ENCODE peak calls at places on chromosomes 3 and 15, in ten cellular contexts. One of them, this sample, is unnamed. For H3K4me1 and H3K9me3, the result is how much of the 10 kb centered on the place peaks cover.

GRCh38 chr3:151483961-151484360 is 23.1 kb upstream of the IGSF10 start:
- DNase-seq in left ventricle myocardium inferior: no peak
- DNase-seq in iPS DF 6.9: no peak
- DNase-seq in small intestine: no peak
- DNase-seq in breast epithelium: no peak
- DNase-seq in adipocyte: no peak
- DNase-seq in right cardiac atrium: no peak
- DNase-seq in CD4-positive, alpha-beta memory T cell: no peak
- DNase-seq in spleen: no peak
- DNase-seq in SJSA1: no peak
- DNase-seq in this sample: no peak

GRCh38 chr3:104102386-104102785 is 1264.3 kb upstream of the ALCAM start:
- DNase-seq in CD4-positive, alpha-beta memory T cell: no peak
- DNase-seq in breast epithelium: no peak
- DNase-seq in right cardiac atrium: no peak
- DNase-seq in small intestine: peak
- DNase-seq in SJSA1: peak
- DNase-seq in iPS DF 6.9: peak
- DNase-seq in adipocyte: peak
- DNase-seq in spleen: no peak
- DNase-seq in left ventricle myocardium inferior: no peak
- DNase-seq in this sample: peak

GRCh38 chr3:38371541-38372213 is 25.1 kb downstream of the XYLB start:
- DNase-seq in right cardiac atrium: no peak
- DNase-seq in small intestine: no peak
- DNase-seq in iPS DF 6.9: no peak
- DNase-seq in adipocyte: no peak
- DNase-seq in spleen: no peak
- DNase-seq in breast epithelium: no peak
- DNase-seq in left ventricle myocardium inferior: no peak
- DNase-seq in SJSA1: no peak
- DNase-seq in CD4-positive, alpha-beta memory T cell: no peak
- DNase-seq in this sample: no peak

GRCh38 chr3:117674321-117674720 is 964.7 kb downstream of the TUSC7 start:
- DNase-seq in SJSA1: no peak
- DNase-seq in small intestine: no peak
- DNase-seq in adipocyte: no peak
- DNase-seq in spleen: no peak
- DNase-seq in CD4-positive, alpha-beta memory T cell: no peak
- DNase-seq in left ventricle myocardium inferior: no peak
- DNase-seq in breast epithelium: no peak
- DNase-seq in right cardiac atrium: no peak
- DNase-seq in iPS DF 6.9: no peak
- DNase-seq in this sample: no peak

GRCh38 chr3:103393395-103394186 is 958.8 kb downstream of the ZPLD1 start:
- DNase-seq in right cardiac atrium: no peak
- DNase-seq in spleen: no peak
- DNase-seq in adipocyte: peak
- DNase-seq in left ventricle myocardium inferior: no peak
- DNase-seq in SJSA1: peak
- DNase-seq in iPS DF 6.9: no peak
- DNase-seq in breast epithelium: no peak
- DNase-seq in CD4-positive, alpha-beta memory T cell: no peak
- DNase-seq in small intestine: no peak
- DNase-seq in this sample: no peak

GRCh38 chr15:101614001-101614585 is 38.1 kb downstream of the TM2D3 start:
- DNase-seq in right cardiac atrium: no peak
- DNase-seq in CD4-positive, alpha-beta memory T cell: no peak
- DNase-seq in small intestine: peak
- DNase-seq in iPS DF 6.9: no peak
- DNase-seq in spleen: no peak
- DNase-seq in SJSA1: no peak
- DNase-seq in breast epithelium: no peak
- DNase-seq in adipocyte: no peak
- DNase-seq in left ventricle myocardium inferior: no peak
- DNase-seq in this sample: peak

GRCh38 chr3:1190576-1190975 is 97.8 kb downstream of the CNTN6 start:
- DNase-seq in SJSA1: no peak
- DNase-seq in right cardiac atrium: no peak
- DNase-seq in CD4-positive, alpha-beta memory T cell: no peak
- DNase-seq in left ventricle myocardium inferior: no peak
- DNase-seq in small intestine: no peak
- DNase-seq in iPS DF 6.9: no peak
- DNase-seq in breast epithelium: no peak
- DNase-seq in adipocyte: no peak
- DNase-seq in spleen: no peak
- DNase-seq in this sample: no peak

GRCh38 chr3:125313060-125313635 is 62.0 kb downstream of the ZNF148 start:
- DNase-seq in SJSA1: no peak
- DNase-seq in iPS DF 6.9: no peak
- DNase-seq in CD4-positive, alpha-beta memory T cell: no peak
- DNase-seq in spleen: no peak
- DNase-seq in breast epithelium: no peak
- DNase-seq in adipocyte: no peak
- DNase-seq in right cardiac atrium: no peak
- DNase-seq in small intestine: no peak
- DNase-seq in left ventricle myocardium inferior: no peak
- DNase-seq in this sample: no peak

GRCh38 chr3:39809995-39810595 is 686 bp downstream of the MYRIP start:
- DNase-seq in adipocyte: no peak
- DNase-seq in SJSA1: no peak
- DNase-seq in breast epithelium: no peak
- DNase-seq in small intestine: no peak
- DNase-seq in left ventricle myocardium inferior: no peak
- DNase-seq in spleen: peak
- DNase-seq in CD4-positive, alpha-beta memory T cell: no peak
- DNase-seq in iPS DF 6.9: no peak
- DNase-seq in right cardiac atrium: peak
- DNase-seq in this sample: no peak

GRCh38 chr15:38145671-38146111 is 106.9 kb upstream of the SPRED1 start:
- DNase-seq in SJSA1: no peak
- DNase-seq in adipocyte: peak
- DNase-seq in small intestine: no peak
- DNase-seq in CD4-positive, alpha-beta memory T cell: no peak
- DNase-seq in right cardiac atrium: no peak
- DNase-seq in iPS DF 6.9: no peak
- DNase-seq in left ventricle myocardium inferior: no peak
- DNase-seq in breast epithelium: no peak
- DNase-seq in spleen: no peak
- DNase-seq in this sample: peak

GRCh38 chr15:98996619-98997018 is 11.0 kb downstream of the PGPEP1L start:
- DNase-seq in adipocyte: no peak
- DNase-seq in spleen: no peak
- DNase-seq in breast epithelium: no peak
- DNase-seq in iPS DF 6.9: no peak
- DNase-seq in small intestine: no peak
- DNase-seq in left ventricle myocardium inferior: no peak
- DNase-seq in SJSA1: no peak
- DNase-seq in CD4-positive, alpha-beta memory T cell: no peak
- DNase-seq in right cardiac atrium: no peak
- DNase-seq in this sample: no peak

GRCh38 chr15:31470756-31471155 is 144.1 kb downstream of the KLF13 start:
- DNase-seq in spleen: no peak
- DNase-seq in breast epithelium: no peak
- DNase-seq in CD4-positive, alpha-beta memory T cell: no peak
- DNase-seq in left ventricle myocardium inferior: no peak
- DNase-seq in iPS DF 6.9: no peak
- DNase-seq in right cardiac atrium: no peak
- DNase-seq in SJSA1: no peak
- DNase-seq in adipocyte: no peak
- DNase-seq in small intestine: no peak
- DNase-seq in this sample: no peak

GRCh38 chr15:31471731-31472430 is 145.2 kb downstream of the KLF13 start:
- DNase-seq in CD4-positive, alpha-beta memory T cell: no peak
- DNase-seq in spleen: no peak
- DNase-seq in SJSA1: peak
- DNase-seq in left ventricle myocardium inferior: no peak
- DNase-seq in iPS DF 6.9: no peak
- DNase-seq in adipocyte: peak
- DNase-seq in breast epithelium: no peak
- DNase-seq in right cardiac atrium: no peak
- DNase-seq in small intestine: no peak
- DNase-seq in this sample: peak

GRCh38 chr15:31472636-31473383 is 146.2 kb downstream of the KLF13 start:
- DNase-seq in adipocyte: peak
- DNase-seq in right cardiac atrium: no peak
- DNase-seq in left ventricle myocardium inferior: no peak
- DNase-seq in CD4-positive, alpha-beta memory T cell: peak
- DNase-seq in spleen: peak
- DNase-seq in breast epithelium: no peak
- DNase-seq in small intestine: peak
- DNase-seq in iPS DF 6.9: no peak
- DNase-seq in SJSA1: peak
- DNase-seq in this sample: peak

GRCh38 chr15:31474059-31474868 is 147.6 kb downstream of the KLF13 start:
- DNase-seq in SJSA1: no peak
- DNase-seq in small intestine: no peak
- DNase-seq in spleen: peak
- DNase-seq in breast epithelium: no peak
- DNase-seq in left ventricle myocardium inferior: no peak
- DNase-seq in adipocyte: no peak
- DNase-seq in iPS DF 6.9: no peak
- DNase-seq in CD4-positive, alpha-beta memory T cell: no peak
- DNase-seq in right cardiac atrium: no peak
- DNase-seq in this sample: no peak

GRCh38 chr15:31473384-31474058 is 146.9 kb downstream of the KLF13 start:
- DNase-seq in breast epithelium: no peak
- DNase-seq in adipocyte: no peak
- DNase-seq in left ventricle myocardium inferior: no peak
- DNase-seq in small intestine: no peak
- DNase-seq in right cardiac atrium: no peak
- DNase-seq in iPS DF 6.9: no peak
- DNase-seq in spleen: peak
- DNase-seq in SJSA1: no peak
- DNase-seq in CD4-positive, alpha-beta memory T cell: no peak
- DNase-seq in this sample: no peak
- H3K4me1 ChIP-seq in breast epithelium: under half
- H3K4me1 ChIP-seq in adipocyte: under half
- H3K4me1 ChIP-seq in left ventricle myocardium inferior: under half
- H3K4me1 ChIP-seq in small intestine: under half
- H3K4me1 ChIP-seq in right cardiac atrium: under half
- H3K4me1 ChIP-seq in iPS DF 6.9: under half
- H3K4me1 ChIP-seq in spleen: under half
- H3K4me1 ChIP-seq in SJSA1: under half
- H3K4me1 ChIP-seq in CD4-positive, alpha-beta memory T cell: under half
- H3K4me1 ChIP-seq in this sample: under half

GRCh38 chr15:48176957-48177356 is 1.1 kb downstream of the MYEF2 start:
- DNase-seq in CD4-positive, alpha-beta memory T cell: no peak
- DNase-seq in small intestine: no peak
- DNase-seq in SJSA1: no peak
- DNase-seq in right cardiac atrium: no peak
- DNase-seq in spleen: no peak
- DNase-seq in adipocyte: no peak
- DNase-seq in breast epithelium: no peak
- DNase-seq in left ventricle myocardium inferior: no peak
- DNase-seq in iPS DF 6.9: no peak
- DNase-seq in this sample: no peak
- H3K4me3 ChIP-seq in CD4-positive, alpha-beta memory T cell: peak
- H3K4me3 ChIP-seq in small intestine: no peak
- H3K4me3 ChIP-seq in SJSA1: no peak
- H3K4me3 ChIP-seq in right cardiac atrium: peak
- H3K4me3 ChIP-seq in spleen: peak
- H3K4me3 ChIP-seq in adipocyte: peak
- H3K4me3 ChIP-seq in breast epithelium: peak
- H3K4me3 ChIP-seq in left ventricle myocardium inferior: peak
- H3K4me3 ChIP-seq in iPS DF 6.9: peak
- H3K4me3 ChIP-seq in this sample: no peak

GRCh38 chr15:27237319-27237939 is 266.4 kb downstream of the GABRG3 start:
- DNase-seq in left ventricle myocardium inferior: no peak
- DNase-seq in spleen: no peak
- DNase-seq in right cardiac atrium: no peak
- DNase-seq in iPS DF 6.9: no peak
- DNase-seq in CD4-positive, alpha-beta memory T cell: no peak
- DNase-seq in breast epithelium: no peak
- DNase-seq in small intestine: no peak
- DNase-seq in SJSA1: no peak
- DNase-seq in adipocyte: no peak
- DNase-seq in this sample: peak

GRCh38 chr15:27235161-27235560 is 264.2 kb downstream of the GABRG3 start:
- DNase-seq in CD4-positive, alpha-beta memory T cell: no peak
- DNase-seq in iPS DF 6.9: no peak
- DNase-seq in right cardiac atrium: no peak
- DNase-seq in adipocyte: no peak
- DNase-seq in spleen: no peak
- DNase-seq in SJSA1: no peak
- DNase-seq in breast epithelium: no peak
- DNase-seq in left ventricle myocardium inferior: no peak
- DNase-seq in small intestine: no peak
- DNase-seq in this sample: no peak

GRCh38 chr15:27234593-27234992 is 263.6 kb downstream of the GABRG3 start:
- DNase-seq in iPS DF 6.9: no peak
- DNase-seq in spleen: no peak
- DNase-seq in left ventricle myocardium inferior: no peak
- DNase-seq in CD4-positive, alpha-beta memory T cell: no peak
- DNase-seq in adipocyte: no peak
- DNase-seq in small intestine: no peak
- DNase-seq in breast epithelium: no peak
- DNase-seq in right cardiac atrium: no peak
- DNase-seq in SJSA1: no peak
- DNase-seq in this sample: no peak

GRCh38 chr15:27235689-27236088 is 264.7 kb downstream of the GABRG3 start:
- DNase-seq in adipocyte: no peak
- DNase-seq in left ventricle myocardium inferior: no peak
- DNase-seq in CD4-positive, alpha-beta memory T cell: no peak
- DNase-seq in spleen: no peak
- DNase-seq in right cardiac atrium: no peak
- DNase-seq in iPS DF 6.9: no peak
- DNase-seq in breast epithelium: no peak
- DNase-seq in SJSA1: no peak
- DNase-seq in small intestine: no peak
- DNase-seq in this sample: no peak

DNA sequence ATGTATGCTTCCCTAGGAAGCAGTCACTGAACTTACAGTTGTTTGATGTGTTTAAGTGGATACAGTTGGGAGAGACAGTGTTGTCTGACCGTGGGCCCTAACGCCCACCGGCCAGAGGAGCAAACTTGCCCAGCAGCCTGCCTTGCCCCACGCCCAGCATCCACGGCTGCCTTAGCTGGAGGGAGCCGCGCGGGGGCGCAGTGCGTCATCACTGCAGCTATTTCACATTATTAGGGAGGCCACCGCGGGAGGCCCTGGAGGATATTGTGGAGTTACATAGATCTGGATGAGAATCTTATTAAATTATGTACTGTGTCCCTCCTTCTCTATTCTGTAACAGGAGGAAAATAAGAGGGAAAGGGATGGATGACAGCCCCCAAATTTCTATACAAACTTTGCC is 267.2 kb downstream of the GABRG3 start:
- DNase-seq in CD4-positive, alpha-beta memory T cell: no peak
- DNase-seq in SJSA1: no peak
- DNase-seq in left ventricle myocardium inferior: no peak
- DNase-seq in iPS DF 6.9: no peak
- DNase-seq in small intestine: no peak
- DNase-seq in breast epithelium: no peak
- DNase-seq in right cardiac atrium: no peak
- DNase-seq in spleen: no peak
- DNase-seq in adipocyte: no peak
- DNase-seq in this sample: no peak
- H3K9me3 ChIP-seq in CD4-positive, alpha-beta memory T cell: under half
- H3K9me3 ChIP-seq in SJSA1: under half
- H3K9me3 ChIP-seq in left ventricle myocardium inferior: under half
- H3K9me3 ChIP-seq in iPS DF 6.9: under half
- H3K9me3 ChIP-seq in small intestine: under half
- H3K9me3 ChIP-seq in breast epithelium: under half
- H3K9me3 ChIP-seq in right cardiac atrium: under half
- H3K9me3 ChIP-seq in spleen: under half
- H3K9me3 ChIP-seq in adipocyte: under half
- H3K9me3 ChIP-seq in this sample: under half

GRCh38 chr3:196645917-196646735 is 6.6 kb downstream of the NRROS start:
- DNase-seq in breast epithelium: no peak
- DNase-seq in left ventricle myocardium inferior: no peak
- DNase-seq in adipocyte: no peak
- DNase-seq in CD4-positive, alpha-beta memory T cell: no peak
- DNase-seq in SJSA1: no peak
- DNase-seq in small intestine: no peak
- DNase-seq in iPS DF 6.9: no peak
- DNase-seq in spleen: no peak
- DNase-seq in right cardiac atrium: no peak
- DNase-seq in this sample: no peak
- H3K4me1 ChIP-seq in breast epithelium: under half
- H3K4me1 ChIP-seq in left ventricle myocardium inferior: under half
- H3K4me1 ChIP-seq in adipocyte: under half
- H3K4me1 ChIP-seq in CD4-positive, alpha-beta memory T cell: half or more
- H3K4me1 ChIP-seq in SJSA1: under half
- H3K4me1 ChIP-seq in small intestine: under half
- H3K4me1 ChIP-seq in iPS DF 6.9: under half
- H3K4me1 ChIP-seq in spleen: half or more
- H3K4me1 ChIP-seq in right cardiac atrium: under half
- H3K4me1 ChIP-seq in this sample: under half

This sample was measured in SJCRH30.